ENCODE peak calls at places on chromosomes 12 and 14, in nine cellular contexts. D, R, S, Z, T, V, B, A and L are unnamed samples.

GRCh38 chr14:68282479-68283377 is 463.1 kb downstream of the RAD51B start:
- DNase-seq in Z (no peak), V (no peak), T (no peak), D (peak), S (no peak), R (no peak), A (no peak), B (peak), L (no peak)

GRCh38 chr14:98926802-98927201 is 345.2 kb downstream of the BCL11B start:
- DNase-seq in D (no peak), T (no peak), V (no peak), S (peak), B (no peak), R (no peak), A (no peak), Z (no peak), L (no peak)

GRCh38 chr14:23518716-23519115 is 32.8 kb downstream of the ZFHX2 start:
- DNase-seq in B (no peak), R (no peak), D (no peak), T (no peak), V (no peak), S (no peak), A (no peak), Z (no peak), L (no peak)

GRCh38 chr14:74941676-74942097 is 13.7 kb downstream of the PGF start:
- DNase-seq in B (no peak), V (peak), T (peak), A (no peak), S (peak), R (peak), D (peak), Z (peak), L (no peak)

GRCh38 chr12:14272954-14273910 is 92.2 kb upstream of the ATF7IP start:
- DNase-seq in D (no peak), S (no peak), B (no peak), R (no peak), T (no peak), V (no peak), A (no peak), Z (peak), L (peak)

GRCh38 chr12:121538699-121539061 is 42.1 kb downstream of the KDM2B start:
- DNase-seq in Z (no peak), S (no peak), D (no peak), T (no peak), A (no peak), V (peak), R (no peak), B (peak), L (no peak)

GRCh38 chr12:9363145-9363544 is 154.9 kb upstream of the PZP start:
- DNase-seq in A (no peak), T (no peak), S (no peak), D (no peak), R (no peak), B (no peak), V (no peak), Z (no peak), L (no peak)

GRCh38 chr12:64976131-64976530 is 145.0 kb downstream of the WIF1 start:
- DNase-seq in D (no peak), B (peak), R (no peak), V (no peak), T (no peak), A (no peak), S (no peak), Z (peak), L (no peak)

DNA sequence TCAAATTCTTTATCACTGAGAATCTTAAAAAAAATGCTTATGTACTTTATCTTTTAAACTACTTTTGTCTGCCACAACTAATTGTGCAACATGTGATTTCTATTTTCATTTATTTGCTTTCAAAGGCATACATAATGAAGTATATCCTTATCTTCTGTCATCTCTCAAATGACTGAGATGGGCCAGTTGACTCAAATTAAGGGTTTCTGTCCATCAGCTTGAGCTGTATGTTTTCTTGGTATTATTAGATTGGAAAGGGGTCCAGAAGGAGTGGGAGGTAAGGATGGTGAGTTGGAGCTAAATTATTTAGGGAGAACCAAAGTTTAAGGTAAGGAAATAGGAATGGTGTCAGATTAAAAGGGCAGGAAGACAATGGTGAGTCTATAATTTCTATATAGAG is 408.4 kb upstream of the SEL1L start:
- DNase-seq in Z (no peak), V (no peak), T (no peak), A (no peak), S (no peak), R (no peak), D (no peak), B (no peak), L (no peak)
- H3K4me3 ChIP-seq in Z (no peak), V (no peak), T (no peak), A (no peak), S (no peak), R (no peak), D (no peak), B (no peak), L (no peak)

GRCh38 chr14:101328412-101329149 is 232.7 kb upstream of the DIO3 start:
- DNase-seq in V (no peak), R (no peak), Z (no peak), B (no peak), T (no peak), D (no peak), A (no peak), S (no peak), L (no peak)
- H3K4me3 ChIP-seq in V (no peak), R (no peak), Z (no peak), B (no peak), T (no peak), D (no peak), A (no peak), S (no peak), L (no peak)

GRCh38 chr12:69497308-69498026 is 27.3 kb downstream of the FRS2 start:
- DNase-seq in S (peak), Z (peak), R (no peak), A (no peak), B (peak), V (no peak), D (peak), T (peak), L (peak)
- H3K4me3 ChIP-seq in S (no peak), Z (no peak), R (no peak), A (no peak), B (no peak), V (no peak), D (no peak), T (peak), L (no peak)

GRCh38 chr14:94885481-94886155 is 115.7 kb upstream of the GSC start:
- DNase-seq in B (no peak), S (no peak), V (no peak), A (no peak), R (no peak), D (no peak), Z (no peak), T (no peak), L (no peak)
- H3K4me3 ChIP-seq in B (no peak), S (no peak), V (no peak), A (no peak), R (no peak), D (no peak), Z (no peak), T (no peak), L (no peak)

GRCh38 chr12:6279256-6279628 is 31.2 kb upstream of the PLEKHG6 start:
- DNase-seq in R (no peak), V (no peak), Z (no peak), A (no peak), T (no peak), D (no peak), B (no peak), S (no peak), L (no peak)
- H3K4me3 ChIP-seq in R (peak), V (no peak), Z (no peak), A (peak), T (no peak), D (no peak), B (peak), S (no peak), L (no peak)